ENCODE peak calls at places on chromosomes 2 and 18, in four cellular contexts. Z is HepG2, Y is K562, L is H1. Q is an unnamed sample.

GRCh38 chr18:45688834-45689233 is 35.1 kb upstream of the SLC14A1 start:
- DNase-seq in Z (no peak), L (no peak), Y (no peak), Q (no peak)

GRCh38 chr2:236642584-236643291 is 73.1 kb downstream of the ACKR3 start:
- DNase-seq in L (no peak), Y (no peak), Z (peak; percentile 18), Q (no peak)

GRCh38 chr2:239729151-239729550 is 296.0 kb downstream of the NDUFA10 start:
- DNase-seq in L (no peak), Z (no peak), Y (no peak), Q (no peak)

GRCh38 chr2:110843496-110843895 is 111.1 kb downstream of the ACOXL start:
- DNase-seq in Z (no peak), Y (no peak), L (no peak), Q (no peak)

GRCh38 chr2:144015655-144016245 is 504.2 kb downstream of the ZEB2 start:
- DNase-seq in L (no peak), Z (no peak), Y (no peak), Q (no peak)

GRCh38 chr2:48249631-48250473 is 280.1 kb upstream of the STON1 start:
- DNase-seq in Z (peak; percentile 89), Y (no peak), L (no peak), Q (no peak)

GRCh38 chr2:229980440-229981184 is 58.3 kb downstream of the FBXO36 start:
- DNase-seq in Z (no peak), Y (peak; percentile 9), L (peak; percentile 55), Q (peak; percentile 17)

GRCh38 chr2:196821195-196821594 is 12.0 kb upstream of the C2orf66 start:
- DNase-seq in Y (no peak), L (no peak), Z (no peak), Q (no peak)

GRCh38 chr2:100321881-100322820 is at the start of gene LONRF2:
- DNase-seq in Z (no peak), Y (peak; percentile 75), L (peak; percentile 66), Q (no peak)

GRCh38 chr2:2842466-2842865 is 511.4 kb upstream of the MYT1L start:
- DNase-seq in L (no peak), Z (no peak), Y (no peak), Q (no peak)

GRCh38 chr2:98467082-98467536 is 22.5 kb downstream of the INPP4A start:
- DNase-seq in Z (no peak), Y (no peak), L (no peak), Q (no peak)

GRCh38 chr2:1515986-1516797 is 102.9 kb downstream of the TPO start:
- DNase-seq in L (no peak), Z (no peak), Y (no peak), Q (no peak)

GRCh38 chr2:1518891-1519530 is 105.7 kb downstream of the TPO start:
- DNase-seq in Y (no peak), Z (no peak), L (no peak), Q (no peak)

GRCh38 chr2:1518501-1518821 is 105.2 kb downstream of the TPO start:
- DNase-seq in L (no peak), Y (no peak), Z (no peak), Q (no peak)

GRCh38 chr2:1516798-1517060 is 103.5 kb downstream of the TPO start:
- DNase-seq in Y (no peak), L (no peak), Z (no peak), Q (no peak)

GRCh38 chr2:1517786-1518500 is 104.7 kb downstream of the TPO start:
- DNase-seq in Z (no peak), Y (no peak), L (no peak), Q (no peak)
- TF ChIP-seq BRCA1 in Z (no peak), Y (no peak), L (no peak), Q (no peak)

DNA sequence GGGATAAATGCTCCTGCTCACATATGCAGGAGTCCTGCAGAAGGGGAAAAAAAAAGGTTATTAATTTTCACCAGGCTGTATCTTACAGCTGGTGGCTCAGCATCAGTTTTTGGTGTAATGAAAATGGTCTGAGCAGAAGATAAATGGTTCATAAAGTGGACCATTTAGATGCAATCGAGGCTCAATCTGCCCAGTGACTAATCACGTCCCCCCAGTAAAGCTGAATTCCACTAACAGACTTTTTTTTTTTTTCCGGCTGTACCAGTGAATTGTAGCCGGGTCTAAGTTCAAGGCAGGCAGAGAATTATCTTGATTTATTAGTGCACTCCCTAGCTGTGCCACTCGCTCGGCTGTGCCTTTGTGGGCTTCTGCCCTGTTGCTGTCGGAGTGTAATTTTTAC is 215.1 kb upstream of the POU3F3 start:
- DNase-seq in L (no peak), Y (no peak), Z (no peak), Q (no peak)
- TF ChIP-seq BRCA1 in L (no peak), Y (no peak), Z (no peak), Q (no peak)

GRCh38 chr2:118495278-118495677 is 352.2 kb downstream of the EN1 start:
- DNase-seq in Y (no peak), Z (no peak), L (no peak), Q (no peak)
- TF ChIP-seq BRCA1 in Y (no peak), Z (no peak), L (no peak), Q (no peak)

GRCh38 chr2:121346886-121347285 is 61.9 kb upstream of the TFCP2L1 start:
- DNase-seq in L (no peak), Y (no peak), Z (no peak), Q (no peak)

GRCh38 chr2:121345101-121345500 is 60.1 kb upstream of the TFCP2L1 start:
- DNase-seq in Y (no peak), Z (no peak), L (no peak), Q (no peak)

GRCh38 chr2:121348128-121348740 is 63.2 kb upstream of the TFCP2L1 start:
- DNase-seq in L (no peak), Z (no peak), Y (no peak), Q (no peak)

GRCh38 chr2:121346407-121346806 is 61.4 kb upstream of the TFCP2L1 start:
- DNase-seq in Z (no peak), Y (no peak), L (no peak), Q (no peak)

GRCh38 chr2:121345887-121346286 is 60.9 kb upstream of the TFCP2L1 start:
- DNase-seq in Z (no peak), L (no peak), Y (no peak), Q (no peak)
- TF ChIP-seq BRCA1 in Z (no peak), L (no peak), Y (no peak), Q (no peak)

Q was measured in GM12878.